ENCODE peak calls at places on chromosomes 12 and 14, in eight cellular contexts. U is AG09309; B is NCI-H1092; X is iPS-NIHi11; W is GM03348; C is fibroblast of the conjunctiva; R is naive thymus-derived CD8-positive, alpha-beta T cell; N is left kidney. M is an unnamed sample.

GRCh38 chr12:87280356-87280755 is 748.8 kb downstream of the C12orf50 start:
- DNase-seq in C (no peak), R (no peak), X (no peak), N (no peak), W (no peak), U (no peak), B (no peak), M (no peak)

GRCh38 chr14:23530360-23531055 is 21.1 kb downstream of the ZFHX2 start:
- DNase-seq in N (peak), U (no peak), C (no peak), X (no peak), B (no peak), R (no peak), W (no peak), M (no peak)

GRCh38 chr12:49705479-49706267 is 1.5 kb downstream of the FMNL3 start:
- DNase-seq in B (no peak), W (peak), X (no peak), U (no peak), C (no peak), R (no peak), N (no peak), M (peak)

GRCh38 chr14:92560106-92560865 is 46.7 kb downstream of the RIN3 start:
- DNase-seq in U (no peak), W (no peak), N (no peak), C (no peak), R (no peak), X (no peak), B (no peak), M (no peak)

GRCh38 chr14:56751471-56751870 is 58.8 kb downstream of the OTX2 start:
- DNase-seq in R (no peak), C (no peak), U (no peak), X (peak), W (no peak), B (no peak), N (no peak), M (peak)

GRCh38 chr14:47744155-47744554 is 68.8 kb upstream of the MDGA2 start:
- DNase-seq in R (no peak), C (no peak), B (no peak), U (no peak), W (no peak), X (no peak), N (no peak), M (no peak)

GRCh38 chr14:103472939-103473338 is 49.7 kb downstream of the CKB start:
- DNase-seq in X (no peak), R (no peak), U (no peak), C (no peak), B (no peak), N (no peak), W (no peak), M (no peak)

GRCh38 chr12:97637770-97638169 is 175.2 kb downstream of the RMST start:
- DNase-seq in U (no peak), B (no peak), N (peak), W (no peak), C (no peak), R (no peak), X (no peak), M (no peak)

M was measured in endothelial cell.